ENCODE peak calls at places on chromosomes 4 and X, in nine cellular contexts. V, K, D, E, U, Y, G, N and P are unnamed samples. For H3K4me1, the result is how much of the 10 kb centered on the place peaks cover.

GRCh38 chr4:29390921-29391320 is 1329.2 kb upstream of the PCDH7 start:
- DNase-seq in V (no peak), K (no peak), D (no peak), E (no peak), U (no peak), Y (no peak), G (no peak), N (no peak), P (no peak)

GRCh38 chrX:51435101-51435500 is 61.3 kb downstream of the NUDT11 start:
- DNase-seq in V (no peak), K (no peak), D (no peak), E (no peak), U (no peak), Y (no peak), G (no peak), N (no peak), P (no peak)

GRCh38 chr4:88659061-88659889 is 38.4 kb downstream of the NAP1L5 start:
- DNase-seq in V (peak), K (peak), D (peak), E (no peak), U (peak), Y (peak), G (peak), N (peak), P (peak)

GRCh38 chr4:123599920-123600394 is 203.4 kb downstream of the SPRY1 start:
- DNase-seq in V (peak), K (peak), D (peak), E (peak), U (no peak), Y (peak), G (peak), N (peak), P (no peak)

GRCh38 chrX:44314259-44314734 is 29.2 kb downstream of the EFHC2 start:
- DNase-seq in V (peak), K (no peak), D (no peak), E (peak), U (peak), Y (no peak), G (peak), N (peak), P (no peak)

GRCh38 chr4:128517739-128518510 is 230.3 kb upstream of the PGRMC2 start:
- DNase-seq in V (peak), K (no peak), D (peak), E (peak), U (peak), Y (peak), G (peak), N (peak), P (peak)

GRCh38 chr4:16117164-16117563 is 33.3 kb upstream of the PROM1 start:
- DNase-seq in V (no peak), K (no peak), D (no peak), E (no peak), U (no peak), Y (no peak), G (no peak), N (no peak), P (no peak)

GRCh38 chrX:134935286-134935685 is 55.5 kb upstream of the SMIM10 start:
- DNase-seq in V (no peak), K (no peak), D (no peak), E (no peak), U (no peak), Y (no peak), G (no peak), N (no peak), P (no peak)

GRCh38 chrX:27380163-27380845 is 82.8 kb downstream of the PPP4R3C start:
- DNase-seq in V (no peak), K (no peak), D (no peak), E (no peak), U (peak), Y (no peak), G (no peak), N (no peak), P (no peak)

GRCh38 chr4:147088141-147088540 is 142.5 kb upstream of the TTC29 start:
- DNase-seq in V (no peak), K (no peak), D (no peak), E (no peak), U (no peak), Y (no peak), G (no peak), N (no peak), P (no peak)

GRCh38 chrX:7068939-7069367 is 78.6 kb upstream of the STS start:
- DNase-seq in V (no peak), K (peak), D (no peak), E (peak), U (no peak), Y (peak), G (no peak), N (no peak), P (no peak)

GRCh38 chr4:113328514-113328913 is 279.1 kb downstream of the ANK2 start:
- DNase-seq in V (no peak), K (no peak), D (no peak), E (no peak), U (peak), Y (peak), G (no peak), N (no peak), P (no peak)

GRCh38 chr4:39353478-39354177 is 12.5 kb downstream of the RFC1 start:
- DNase-seq in V (no peak), K (peak), D (no peak), E (no peak), U (no peak), Y (no peak), G (no peak), N (no peak), P (no peak)

GRCh38 chr4:119693127-119693526 is 64.5 kb upstream of the PDE5A start:
- DNase-seq in V (peak), K (no peak), D (no peak), E (no peak), U (no peak), Y (no peak), G (no peak), N (no peak), P (no peak)

GRCh38 chrX:141787655-141788054 is 50.5 kb upstream of the MAGEC3 start:
- DNase-seq in V (no peak), K (no peak), D (no peak), E (no peak), U (no peak), Y (no peak), G (no peak), N (no peak), P (no peak)

GRCh38 chr4:26320159-26320452 is 708 bp upstream of the RBPJ start:
- DNase-seq in V (no peak), K (peak), D (no peak), E (no peak), U (no peak), Y (no peak), G (no peak), N (no peak), P (no peak)

GRCh38 chr4:2930821-2931764 is 32.1 kb downstream of the NOP14 start:
- DNase-seq in V (no peak), K (no peak), D (peak), E (peak), U (no peak), Y (no peak), G (peak), N (peak), P (no peak)

GRCh38 chr4:531076-531475 is 32.1 kb downstream of the PIGG start:
- DNase-seq in V (no peak), K (no peak), D (no peak), E (no peak), U (no peak), Y (no peak), G (no peak), N (no peak), P (no peak)

GRCh38 chr4:8232748-8233147 is 33.7 kb downstream of the SH3TC1 start:
- DNase-seq in V (no peak), K (no peak), D (no peak), E (no peak), U (no peak), Y (no peak), G (no peak), N (no peak), P (no peak)

GRCh38 chr4:8230033-8230432 is 30.9 kb downstream of the SH3TC1 start:
- DNase-seq in V (no peak), K (no peak), D (no peak), E (no peak), U (no peak), Y (no peak), G (no peak), N (no peak), P (no peak)

GRCh38 chr4:8229341-8229975 is 30.4 kb downstream of the SH3TC1 start:
- DNase-seq in V (no peak), K (no peak), D (no peak), E (no peak), U (no peak), Y (no peak), G (no peak), N (no peak), P (no peak)

GRCh38 chr4:8231551-8232049 is 32.5 kb downstream of the SH3TC1 start:
- DNase-seq in V (no peak), K (no peak), D (no peak), E (no peak), U (no peak), Y (no peak), G (no peak), N (peak), P (no peak)

DNA sequence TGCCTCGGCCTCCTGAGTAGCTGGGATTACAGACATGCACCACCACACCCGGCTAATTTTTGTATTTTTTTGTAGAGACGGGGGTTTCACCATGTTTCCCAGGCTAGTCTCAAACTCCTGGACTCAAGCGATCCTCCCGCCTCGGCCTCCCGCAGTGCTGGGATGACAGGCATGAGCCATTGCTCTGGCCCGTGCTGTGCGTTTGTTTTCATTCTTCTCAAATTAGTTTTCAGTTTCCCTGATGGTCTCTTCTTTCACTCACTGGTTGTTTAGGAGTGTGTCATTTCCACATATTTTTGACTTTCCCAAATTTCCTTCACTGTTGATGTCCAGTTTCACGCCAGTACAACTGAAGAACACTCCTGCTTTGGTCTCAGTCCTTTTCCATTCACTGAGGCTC is 31.8 kb downstream of the SH3TC1 start:
- DNase-seq in V (no peak), K (no peak), D (no peak), E (no peak), U (no peak), Y (no peak), G (no peak), N (no peak), P (no peak)
- H3K4me1 ChIP-seq in V (under half), K (under half), D (under half), E (under half), U (under half), Y (under half), G (under half), N (under half), P (under half)

GRCh38 chr4:169770411-169770810 is 12.7 kb upstream of the HPF1 start:
- DNase-seq in V (no peak), K (no peak), D (no peak), E (no peak), U (no peak), Y (no peak), G (no peak), N (no peak), P (no peak)
- H3K4me1 ChIP-seq in V (under half), K (under half), D (under half), E (under half), U (under half), Y (under half), G (under half), N (under half), P (under half)

GRCh38 chrX:136159615-136160025 is 12.3 kb downstream of the FHL1 start:
- DNase-seq in V (no peak), K (no peak), D (no peak), E (no peak), U (peak), Y (no peak), G (no peak), N (no peak), P (no peak)
- H3K4me1 ChIP-seq in V (under half), K (under half), D (under half), E (under half), U (under half), Y (under half), G (under half), N (under half), P (under half)

DNA sequence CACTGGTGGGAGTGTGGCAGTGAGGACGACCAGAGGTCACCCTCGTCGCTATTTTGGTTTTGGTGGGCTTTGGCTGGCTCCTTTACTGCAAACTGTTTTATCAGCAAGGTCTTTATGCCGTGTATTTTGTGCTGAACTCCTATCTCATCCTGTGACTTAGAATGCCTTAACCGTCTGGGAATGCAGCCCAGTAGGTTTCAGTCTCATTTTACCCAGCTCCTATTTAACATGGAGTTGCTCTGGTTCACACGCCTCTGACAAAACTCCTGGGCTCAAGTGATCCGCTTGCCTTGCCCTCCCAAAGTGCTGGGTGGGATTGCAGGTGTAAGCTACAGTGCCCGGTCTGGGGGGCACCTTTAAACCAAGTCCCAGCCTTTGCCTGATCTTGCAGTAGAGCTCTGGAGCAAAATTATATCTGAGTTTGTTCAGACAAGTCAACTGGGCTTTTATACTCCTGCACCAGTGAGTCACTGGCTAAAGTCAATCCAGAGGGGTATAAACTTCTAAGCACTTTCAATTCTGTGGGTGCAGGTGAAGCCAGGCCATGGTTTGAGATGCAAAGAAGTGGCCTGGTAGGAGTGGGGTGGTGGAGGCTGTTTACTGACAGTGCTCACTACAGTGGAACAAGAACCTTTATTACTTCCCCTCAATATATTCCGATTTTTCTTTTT is 50.2 kb downstream of the MGST2 start:
- DNase-seq in V (no peak), K (no peak), D (no peak), E (no peak), U (no peak), Y (no peak), G (no peak), N (no peak), P (no peak)
- H3K4me1 ChIP-seq in V (under half), K (under half), D (under half), E (under half), U (under half), Y (under half), G (under half), N (under half), P (under half)

DNA sequence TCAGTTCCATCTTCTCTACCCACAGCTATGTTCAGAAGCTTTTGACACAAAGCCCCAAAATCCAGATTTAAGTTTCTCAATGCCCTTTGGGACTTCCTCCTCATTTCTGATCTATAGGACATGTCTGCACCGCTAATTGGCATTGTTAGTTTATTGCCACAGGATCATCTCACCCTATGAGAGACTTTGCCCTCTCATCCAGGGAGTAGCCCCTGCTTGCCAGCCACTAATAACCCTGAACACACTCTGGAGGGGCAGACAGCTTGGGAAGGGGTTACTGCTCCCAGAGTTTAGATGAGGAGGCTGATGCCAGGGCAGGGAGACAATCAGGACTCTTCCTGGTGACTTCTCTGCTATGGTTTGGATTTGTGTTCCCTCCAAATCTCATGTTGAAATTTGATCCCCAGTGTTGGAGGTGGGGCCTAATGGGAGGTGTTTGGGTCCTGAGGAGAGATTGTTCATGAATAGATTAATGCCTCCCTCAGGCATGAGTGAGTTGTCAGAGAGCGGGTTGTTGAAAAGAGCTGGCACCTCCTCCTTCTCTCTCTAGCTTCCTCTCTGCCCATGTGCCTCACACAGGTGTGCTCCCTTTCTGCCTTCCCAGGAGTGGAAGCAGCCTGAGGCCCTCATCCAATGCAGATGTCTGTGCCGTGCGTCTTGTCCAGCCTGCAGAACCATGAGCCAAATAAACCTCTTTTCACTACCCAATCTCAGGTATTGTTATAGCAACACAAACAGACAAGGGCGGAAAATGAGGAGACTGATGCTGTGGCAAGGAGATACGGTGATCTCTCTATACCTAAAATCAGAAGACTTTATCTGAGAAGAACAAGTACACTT is 3.6 kb upstream of the SCARB2 start:
- DNase-seq in V (no peak), K (no peak), D (no peak), E (no peak), U (peak), Y (no peak), G (no peak), N (no peak), P (no peak)
- H3K4me1 ChIP-seq in V (under half), K (under half), D (under half), E (under half), U (under half), Y (under half), G (half or more), N (half or more), P (under half)

GRCh38 chr4:94508841-94509240 is 57.1 kb downstream of the PDLIM5 start:
- DNase-seq in V (no peak), K (no peak), D (no peak), E (no peak), U (no peak), Y (no peak), G (no peak), N (no peak), P (no peak)
- H3K4me1 ChIP-seq in V (half or more), K (under half), D (under half), E (under half), U (under half), Y (under half), G (under half), N (half or more), P (under half)

GRCh38 chr4:185654311-185654710 is 119.0 kb upstream of the PDLIM3 start:
- DNase-seq in V (no peak), K (no peak), D (no peak), E (no peak), U (peak), Y (no peak), G (no peak), N (no peak), P (no peak)
- H3K4me1 ChIP-seq in V (half or more), K (under half), D (under half), E (under half), U (under half), Y (under half), G (half or more), N (under half), P (under half)